ENCODE peak calls at places on chromosomes 12 and 14, in six cellular contexts. W is GM23248, F is mammary epithelial cell, A is HCT116, V is IMR-90, P is Karpas-422. J is an unnamed sample. For H3K4me1, the result is how much of the 10 kb centered on the place peaks cover.

GRCh38 chr14:100594625-100594951 is 7.4 kb upstream of the BEGAIN start:
- DNase-seq in W (no peak), F (no peak), A (no peak), V (no peak), P (no peak), J (no peak)

GRCh38 chr12:45407188-45407850 is 191.4 kb downstream of the ANO6 start:
- DNase-seq in W (no peak), F (no peak), A (no peak), V (peak), P (no peak), J (no peak)

GRCh38 chr14:74582910-74583581 is 29.0 kb downstream of the LTBP2 start:
- DNase-seq in W (peak), F (peak), A (no peak), V (peak), P (no peak), J (no peak)

GRCh38 chr14:92793709-92794546 is at the start of gene GOLGA5:
- DNase-seq in W (peak), F (peak), A (peak), V (peak), P (peak), J (peak)

GRCh38 chr12:116276433-116277216 is 868 bp downstream of the MED13L start:
- DNase-seq in W (peak), F (peak), A (no peak), V (peak), P (peak), J (peak)

GRCh38 chr14:39998854-39999253 is 566.6 kb upstream of the FBXO33 start:
- DNase-seq in W (no peak), F (no peak), A (no peak), V (no peak), P (no peak), J (no peak)

GRCh38 chr12:87618199-87618598 is 411.0 kb downstream of the C12orf50 start:
- DNase-seq in W (no peak), F (peak), A (no peak), V (no peak), P (no peak), J (no peak)

GRCh38 chr14:68585690-68586089 is 207.2 kb downstream of the ZFP36L1 start:
- DNase-seq in W (peak), F (no peak), A (no peak), V (peak), P (no peak), J (no peak)

GRCh38 chr14:88682495-88683114 is 110.1 kb downstream of the EML5 start:
- DNase-seq in W (no peak), F (no peak), A (no peak), V (no peak), P (no peak), J (no peak)

GRCh38 chr12:120006248-120006975 is 17.4 kb downstream of the BICDL1 start:
- DNase-seq in W (no peak), F (peak), A (no peak), V (no peak), P (no peak), J (no peak)

GRCh38 chr12:6961278-6961694 is 9.2 kb downstream of the PHB2 start:
- DNase-seq in W (peak), F (peak), A (no peak), V (no peak), P (peak), J (peak)

GRCh38 chr12:51972849-51973273 is 21.4 kb downstream of the ACVR1B start:
- DNase-seq in W (peak), F (peak), A (no peak), V (peak), P (no peak), J (no peak)

GRCh38 chr14:97408937-97409860 is 612.0 kb downstream of the VRK1 start:
- DNase-seq in W (no peak), F (no peak), A (no peak), V (no peak), P (no peak), J (peak)

GRCh38 chr14:97410667-97411286 is 613.6 kb downstream of the VRK1 start:
- DNase-seq in W (no peak), F (no peak), A (no peak), V (no peak), P (no peak), J (no peak)

GRCh38 chr14:97411938-97412612 is 614.9 kb downstream of the VRK1 start:
- DNase-seq in W (no peak), F (no peak), A (no peak), V (no peak), P (no peak), J (no peak)

GRCh38 chr14:97407701-97408407 is 610.7 kb downstream of the VRK1 start:
- DNase-seq in W (no peak), F (no peak), A (no peak), V (no peak), P (no peak), J (no peak)

DNA sequence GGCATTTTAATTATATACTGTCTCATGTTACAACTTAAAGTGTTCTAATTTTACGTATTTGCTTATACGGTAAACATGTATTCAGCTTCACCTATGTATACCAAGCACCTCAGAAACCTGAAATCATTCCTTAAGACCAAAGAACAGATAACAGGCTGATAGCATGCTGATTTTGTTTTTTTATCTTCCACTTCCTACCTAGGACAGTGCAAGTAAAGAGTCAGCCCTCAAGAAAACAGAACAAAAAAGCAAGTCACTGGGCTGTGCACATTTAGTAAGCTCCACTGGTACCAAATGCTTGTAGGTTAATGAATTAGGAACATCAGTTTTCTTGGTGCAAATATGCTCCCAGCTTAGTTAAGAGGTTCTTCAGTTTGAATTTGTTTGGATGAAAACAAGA is 611.3 kb downstream of the VRK1 start:
- DNase-seq in W (no peak), F (no peak), A (no peak), V (no peak), P (no peak), J (no peak)
- H3K4me2 ChIP-seq in W (no peak), F (no peak), A (no peak), V (no peak), P (no peak), J (no peak)

DNA sequence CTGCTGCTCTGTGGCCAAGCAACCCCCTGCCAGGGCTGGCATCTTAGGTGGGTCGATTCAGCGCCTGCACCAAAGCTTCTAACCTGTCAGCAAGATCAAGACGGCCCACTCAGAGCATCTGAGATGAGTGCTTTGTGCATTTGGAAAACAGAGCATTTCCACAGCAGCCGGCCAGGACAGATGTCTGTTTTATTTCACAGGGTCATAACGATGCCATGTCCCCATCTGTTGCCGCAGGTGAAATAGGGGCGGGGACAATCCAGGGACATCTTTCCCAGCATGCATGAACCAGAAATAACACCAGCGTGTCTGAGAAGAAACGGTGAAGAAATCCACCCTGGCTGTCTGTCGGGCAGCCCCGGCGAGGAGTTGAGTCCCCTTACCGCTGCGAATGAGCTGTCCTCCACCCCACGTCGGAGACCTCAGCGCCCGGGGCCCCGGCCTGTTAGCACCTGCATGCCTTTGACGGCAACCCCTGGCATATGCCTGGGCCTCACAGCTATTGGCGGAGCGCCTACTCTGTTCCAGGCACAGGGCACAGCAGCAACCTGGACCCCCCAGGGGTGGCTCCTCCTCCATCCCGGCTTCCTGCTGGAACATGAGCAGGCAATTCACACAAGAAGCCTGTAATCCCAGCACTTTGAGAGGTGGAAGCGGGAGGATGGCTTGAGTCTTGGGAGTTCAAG is 30.6 kb upstream of the ULK1 start:
- DNase-seq in W (no peak), F (no peak), A (no peak), V (no peak), P (no peak), J (no peak)
- H3K4me1 ChIP-seq in W (under half), F (under half), A (under half), V (under half), P (under half), J (under half)

GRCh38 chr12:108172033-108172432 is 42.9 kb downstream of the WSCD2 start:
- DNase-seq in W (no peak), F (no peak), A (no peak), V (no peak), P (no peak), J (no peak)

GRCh38 chr12:108169671-108170070 is 40.6 kb downstream of the WSCD2 start:
- DNase-seq in W (no peak), F (no peak), A (no peak), V (no peak), P (no peak), J (no peak)

GRCh38 chr12:108173160-108173559 is 44.1 kb downstream of the WSCD2 start:
- DNase-seq in W (no peak), F (no peak), A (no peak), V (no peak), P (no peak), J (no peak)

GRCh38 chr12:108167974-108168373 is 38.9 kb downstream of the WSCD2 start:
- DNase-seq in W (no peak), F (no peak), A (no peak), V (no peak), P (no peak), J (no peak)

GRCh38 chr12:108170164-108170563 is 41.1 kb downstream of the WSCD2 start:
- DNase-seq in W (no peak), F (no peak), A (no peak), V (no peak), P (no peak), J (no peak)
- H3K4me2 ChIP-seq in W (no peak), F (no peak), A (no peak), V (no peak), P (no peak), J (no peak)

GRCh38 chr12:113237748-113238147 is 16.5 kb downstream of the TPCN1 start:
- DNase-seq in W (no peak), F (no peak), A (no peak), V (no peak), P (no peak), J (no peak)
- H3K4me1 ChIP-seq in W (under half), F (under half), A (under half), V (under half), P (under half), J (under half)

J was measured in MM.1S.